ENCODE peak calls at places on chromosomes 11 and 22, in ten cellular contexts. One of them, this sample, is unnamed.

GRCh38 chr11:46541593-46542371 is 52.0 kb downstream of the AMBRA1 start:
- DNase-seq in stomach: peak
- DNase-seq in heart left ventricle: peak
- DNase-seq in osteoblast: no peak
- DNase-seq in adipocyte: no peak
- DNase-seq in thoracic aorta: no peak
- DNase-seq in activated T-helper 1 cell treated with Interleukin-2 at 50 U/mL for 16 hours: no peak
- DNase-seq in ELR: no peak
- DNase-seq in stromal cell of bone marrow: no peak
- DNase-seq in progenitor cell of endocrine pancreas: no peak
- DNase-seq in this sample: no peak

GRCh38 chr22:42294034-42294985 is 23.9 kb upstream of the TCF20 start:
- DNase-seq in adipocyte: peak
- DNase-seq in heart left ventricle: peak
- DNase-seq in ELR: peak
- DNase-seq in stromal cell of bone marrow: peak
- DNase-seq in activated T-helper 1 cell treated with Interleukin-2 at 50 U/mL for 16 hours: no peak
- DNase-seq in progenitor cell of endocrine pancreas: peak
- DNase-seq in osteoblast: peak
- DNase-seq in stomach: peak
- DNase-seq in thoracic aorta: no peak
- DNase-seq in this sample: no peak

GRCh38 chr11:587978-588380 is 11.7 kb downstream of the PHRF1 start:
- DNase-seq in stomach: no peak
- DNase-seq in activated T-helper 1 cell treated with Interleukin-2 at 50 U/mL for 16 hours: peak
- DNase-seq in progenitor cell of endocrine pancreas: no peak
- DNase-seq in adipocyte: peak
- DNase-seq in thoracic aorta: no peak
- DNase-seq in osteoblast: peak
- DNase-seq in ELR: peak
- DNase-seq in stromal cell of bone marrow: no peak
- DNase-seq in heart left ventricle: no peak
- DNase-seq in this sample: peak

GRCh38 chr11:82732348-82732733 is 1.3 kb downstream of the FAM181B start:
- DNase-seq in ELR: no peak
- DNase-seq in stomach: no peak
- DNase-seq in heart left ventricle: no peak
- DNase-seq in progenitor cell of endocrine pancreas: no peak
- DNase-seq in osteoblast: no peak
- DNase-seq in thoracic aorta: no peak
- DNase-seq in stromal cell of bone marrow: no peak
- DNase-seq in adipocyte: no peak
- DNase-seq in activated T-helper 1 cell treated with Interleukin-2 at 50 U/mL for 16 hours: no peak
- DNase-seq in this sample: no peak

GRCh38 chr22:38826801-38827200 is 17.0 kb downstream of the NPTXR start:
- DNase-seq in activated T-helper 1 cell treated with Interleukin-2 at 50 U/mL for 16 hours: no peak
- DNase-seq in stromal cell of bone marrow: no peak
- DNase-seq in ELR: no peak
- DNase-seq in progenitor cell of endocrine pancreas: no peak
- DNase-seq in adipocyte: no peak
- DNase-seq in heart left ventricle: no peak
- DNase-seq in thoracic aorta: no peak
- DNase-seq in osteoblast: peak
- DNase-seq in stomach: no peak
- DNase-seq in this sample: no peak

GRCh38 chr11:44454686-44455085 is 110.8 kb upstream of the CD82 start:
- DNase-seq in stromal cell of bone marrow: no peak
- DNase-seq in osteoblast: no peak
- DNase-seq in progenitor cell of endocrine pancreas: no peak
- DNase-seq in stomach: no peak
- DNase-seq in ELR: no peak
- DNase-seq in activated T-helper 1 cell treated with Interleukin-2 at 50 U/mL for 16 hours: no peak
- DNase-seq in heart left ventricle: no peak
- DNase-seq in adipocyte: no peak
- DNase-seq in thoracic aorta: no peak
- DNase-seq in this sample: no peak

GRCh38 chr11:103907548-103908455 is 128.6 kb upstream of the DDI1 start:
- DNase-seq in heart left ventricle: no peak
- DNase-seq in ELR: peak
- DNase-seq in stomach: no peak
- DNase-seq in osteoblast: no peak
- DNase-seq in thoracic aorta: no peak
- DNase-seq in adipocyte: peak
- DNase-seq in activated T-helper 1 cell treated with Interleukin-2 at 50 U/mL for 16 hours: no peak
- DNase-seq in stromal cell of bone marrow: no peak
- DNase-seq in progenitor cell of endocrine pancreas: no peak
- DNase-seq in this sample: no peak

GRCh38 chr11:12017865-12018453 is 9.5 kb upstream of the DKK3 start:
- DNase-seq in heart left ventricle: peak
- DNase-seq in activated T-helper 1 cell treated with Interleukin-2 at 50 U/mL for 16 hours: no peak
- DNase-seq in stromal cell of bone marrow: no peak
- DNase-seq in ELR: no peak
- DNase-seq in progenitor cell of endocrine pancreas: no peak
- DNase-seq in thoracic aorta: no peak
- DNase-seq in osteoblast: no peak
- DNase-seq in stomach: no peak
- DNase-seq in adipocyte: no peak
- DNase-seq in this sample: no peak

GRCh38 chr11:131042711-131043110 is 126.4 kb upstream of the SNX19 start:
- DNase-seq in osteoblast: no peak
- DNase-seq in stromal cell of bone marrow: no peak
- DNase-seq in heart left ventricle: no peak
- DNase-seq in stomach: no peak
- DNase-seq in thoracic aorta: no peak
- DNase-seq in activated T-helper 1 cell treated with Interleukin-2 at 50 U/mL for 16 hours: no peak
- DNase-seq in ELR: no peak
- DNase-seq in progenitor cell of endocrine pancreas: no peak
- DNase-seq in adipocyte: no peak
- DNase-seq in this sample: no peak

GRCh38 chr11:76592025-76592914 is 78.3 kb downstream of the LRRC32 start:
- DNase-seq in thoracic aorta: no peak
- DNase-seq in progenitor cell of endocrine pancreas: no peak
- DNase-seq in ELR: no peak
- DNase-seq in stomach: no peak
- DNase-seq in adipocyte: no peak
- DNase-seq in activated T-helper 1 cell treated with Interleukin-2 at 50 U/mL for 16 hours: no peak
- DNase-seq in osteoblast: peak
- DNase-seq in heart left ventricle: no peak
- DNase-seq in stromal cell of bone marrow: no peak
- DNase-seq in this sample: no peak

GRCh38 chr22:28442951-28443876 is 236.4 kb downstream of the TTC28 start:
- DNase-seq in activated T-helper 1 cell treated with Interleukin-2 at 50 U/mL for 16 hours: no peak
- DNase-seq in stomach: peak
- DNase-seq in heart left ventricle: peak
- DNase-seq in thoracic aorta: peak
- DNase-seq in osteoblast: peak
- DNase-seq in progenitor cell of endocrine pancreas: peak
- DNase-seq in ELR: peak
- DNase-seq in stromal cell of bone marrow: peak
- DNase-seq in adipocyte: peak
- DNase-seq in this sample: no peak

GRCh38 chr11:433111-433510 is 8.7 kb downstream of the ANO9 start:
- DNase-seq in stomach: no peak
- DNase-seq in osteoblast: no peak
- DNase-seq in progenitor cell of endocrine pancreas: no peak
- DNase-seq in heart left ventricle: no peak
- DNase-seq in activated T-helper 1 cell treated with Interleukin-2 at 50 U/mL for 16 hours: no peak
- DNase-seq in stromal cell of bone marrow: no peak
- DNase-seq in thoracic aorta: no peak
- DNase-seq in adipocyte: no peak
- DNase-seq in ELR: no peak
- DNase-seq in this sample: peak

GRCh38 chr22:19918332-19919106 is 23.1 kb upstream of the COMT start:
- DNase-seq in activated T-helper 1 cell treated with Interleukin-2 at 50 U/mL for 16 hours: no peak
- DNase-seq in stromal cell of bone marrow: no peak
- DNase-seq in thoracic aorta: no peak
- DNase-seq in ELR: no peak
- DNase-seq in osteoblast: peak
- DNase-seq in stomach: no peak
- DNase-seq in heart left ventricle: no peak
- DNase-seq in progenitor cell of endocrine pancreas: no peak
- DNase-seq in adipocyte: no peak
- DNase-seq in this sample: no peak

GRCh38 chr11:126387856-126388255 is 32.4 kb downstream of the ST3GAL4 start:
- DNase-seq in thoracic aorta: no peak
- DNase-seq in activated T-helper 1 cell treated with Interleukin-2 at 50 U/mL for 16 hours: no peak
- DNase-seq in progenitor cell of endocrine pancreas: no peak
- DNase-seq in stromal cell of bone marrow: no peak
- DNase-seq in adipocyte: no peak
- DNase-seq in heart left ventricle: no peak
- DNase-seq in stomach: no peak
- DNase-seq in ELR: no peak
- DNase-seq in osteoblast: no peak
- DNase-seq in this sample: no peak

GRCh38 chr22:45731041-45731797 is 59.6 kb downstream of the ATXN10 start:
- DNase-seq in osteoblast: peak
- DNase-seq in adipocyte: peak
- DNase-seq in ELR: peak
- DNase-seq in heart left ventricle: no peak
- DNase-seq in stomach: no peak
- DNase-seq in stromal cell of bone marrow: no peak
- DNase-seq in thoracic aorta: no peak
- DNase-seq in progenitor cell of endocrine pancreas: no peak
- DNase-seq in activated T-helper 1 cell treated with Interleukin-2 at 50 U/mL for 16 hours: no peak
- DNase-seq in this sample: no peak

GRCh38 chr22:36554101-36554500 is 25.1 kb upstream of the EIF3D start:
- DNase-seq in ELR: no peak
- DNase-seq in adipocyte: no peak
- DNase-seq in osteoblast: no peak
- DNase-seq in thoracic aorta: no peak
- DNase-seq in progenitor cell of endocrine pancreas: no peak
- DNase-seq in heart left ventricle: no peak
- DNase-seq in stromal cell of bone marrow: no peak
- DNase-seq in stomach: no peak
- DNase-seq in activated T-helper 1 cell treated with Interleukin-2 at 50 U/mL for 16 hours: no peak
- DNase-seq in this sample: no peak

GRCh38 chr11:9143726-9144125 is 52.3 kb upstream of the SCUBE2 start:
- DNase-seq in activated T-helper 1 cell treated with Interleukin-2 at 50 U/mL for 16 hours: no peak
- DNase-seq in osteoblast: no peak
- DNase-seq in adipocyte: no peak
- DNase-seq in stromal cell of bone marrow: no peak
- DNase-seq in progenitor cell of endocrine pancreas: no peak
- DNase-seq in stomach: no peak
- DNase-seq in thoracic aorta: no peak
- DNase-seq in heart left ventricle: no peak
- DNase-seq in ELR: no peak
- DNase-seq in this sample: no peak

GRCh38 chr11:63613517-63614135 is 607 bp downstream of the PLAAT3 start:
- DNase-seq in adipocyte: peak
- DNase-seq in activated T-helper 1 cell treated with Interleukin-2 at 50 U/mL for 16 hours: peak
- DNase-seq in ELR: peak
- DNase-seq in osteoblast: peak
- DNase-seq in stomach: peak
- DNase-seq in progenitor cell of endocrine pancreas: no peak
- DNase-seq in thoracic aorta: no peak
- DNase-seq in heart left ventricle: peak
- DNase-seq in stromal cell of bone marrow: no peak
- DNase-seq in this sample: no peak

GRCh38 chr11:34654491-34655334 is 33.8 kb downstream of the EHF start:
- DNase-seq in stomach: peak
- DNase-seq in heart left ventricle: no peak
- DNase-seq in ELR: peak
- DNase-seq in stromal cell of bone marrow: peak
- DNase-seq in osteoblast: no peak
- DNase-seq in progenitor cell of endocrine pancreas: no peak
- DNase-seq in thoracic aorta: no peak
- DNase-seq in adipocyte: peak
- DNase-seq in activated T-helper 1 cell treated with Interleukin-2 at 50 U/mL for 16 hours: no peak
- DNase-seq in this sample: peak

GRCh38 chr11:133576351-133576750 is 44.0 kb upstream of the OPCML start:
- DNase-seq in heart left ventricle: no peak
- DNase-seq in ELR: no peak
- DNase-seq in adipocyte: no peak
- DNase-seq in thoracic aorta: no peak
- DNase-seq in stromal cell of bone marrow: no peak
- DNase-seq in stomach: no peak
- DNase-seq in progenitor cell of endocrine pancreas: no peak
- DNase-seq in osteoblast: peak
- DNase-seq in activated T-helper 1 cell treated with Interleukin-2 at 50 U/mL for 16 hours: no peak
- DNase-seq in this sample: no peak

GRCh38 chr11:130829801-130830562 is 86.3 kb downstream of the SNX19 start:
- DNase-seq in stomach: no peak
- DNase-seq in stromal cell of bone marrow: no peak
- DNase-seq in adipocyte: no peak
- DNase-seq in activated T-helper 1 cell treated with Interleukin-2 at 50 U/mL for 16 hours: no peak
- DNase-seq in heart left ventricle: peak
- DNase-seq in progenitor cell of endocrine pancreas: no peak
- DNase-seq in thoracic aorta: no peak
- DNase-seq in osteoblast: no peak
- DNase-seq in ELR: no peak
- DNase-seq in this sample: no peak

GRCh38 chr11:75700940-75701339 is 16.7 kb upstream of the MOGAT2 start:
- DNase-seq in ELR: no peak
- DNase-seq in activated T-helper 1 cell treated with Interleukin-2 at 50 U/mL for 16 hours: no peak
- DNase-seq in osteoblast: no peak
- DNase-seq in heart left ventricle: no peak
- DNase-seq in progenitor cell of endocrine pancreas: no peak
- DNase-seq in stomach: no peak
- DNase-seq in stromal cell of bone marrow: no peak
- DNase-seq in thoracic aorta: no peak
- DNase-seq in adipocyte: no peak
- DNase-seq in this sample: no peak

GRCh38 chr11:16923987-16924386 is 90.2 kb downstream of the PLEKHA7 start:
- DNase-seq in stromal cell of bone marrow: no peak
- DNase-seq in progenitor cell of endocrine pancreas: no peak
- DNase-seq in stomach: peak
- DNase-seq in osteoblast: no peak
- DNase-seq in thoracic aorta: no peak
- DNase-seq in activated T-helper 1 cell treated with Interleukin-2 at 50 U/mL for 16 hours: no peak
- DNase-seq in heart left ventricle: no peak
- DNase-seq in ELR: no peak
- DNase-seq in adipocyte: no peak
- DNase-seq in this sample: no peak

GRCh38 chr11:96234866-96235441 is 108.0 kb downstream of the MAML2 start:
- DNase-seq in adipocyte: no peak
- DNase-seq in ELR: peak
- DNase-seq in activated T-helper 1 cell treated with Interleukin-2 at 50 U/mL for 16 hours: no peak
- DNase-seq in heart left ventricle: no peak
- DNase-seq in osteoblast: peak
- DNase-seq in stromal cell of bone marrow: no peak
- DNase-seq in thoracic aorta: no peak
- DNase-seq in stomach: no peak
- DNase-seq in progenitor cell of endocrine pancreas: no peak
- DNase-seq in this sample: no peak

GRCh38 chr11:75929706-75930105 is 114.7 kb downstream of the UVRAG start:
- DNase-seq in ELR: no peak
- DNase-seq in heart left ventricle: no peak
- DNase-seq in adipocyte: no peak
- DNase-seq in progenitor cell of endocrine pancreas: no peak
- DNase-seq in activated T-helper 1 cell treated with Interleukin-2 at 50 U/mL for 16 hours: no peak
- DNase-seq in stromal cell of bone marrow: no peak
- DNase-seq in thoracic aorta: no peak
- DNase-seq in osteoblast: no peak
- DNase-seq in stomach: no peak
- DNase-seq in this sample: no peak

GRCh38 chr11:47333526-47333845 is 19.0 kb downstream of the MYBPC3 start:
- DNase-seq in heart left ventricle: peak
- DNase-seq in stromal cell of bone marrow: no peak
- DNase-seq in stomach: no peak
- DNase-seq in activated T-helper 1 cell treated with Interleukin-2 at 50 U/mL for 16 hours: no peak
- DNase-seq in thoracic aorta: no peak
- DNase-seq in osteoblast: no peak
- DNase-seq in progenitor cell of endocrine pancreas: no peak
- DNase-seq in adipocyte: no peak
- DNase-seq in ELR: no peak
- DNase-seq in this sample: no peak

GRCh38 chr22:22756109-22756508 is 111.7 kb downstream of the GGTLC2 start:
- DNase-seq in heart left ventricle: no peak
- DNase-seq in ELR: no peak
- DNase-seq in stromal cell of bone marrow: no peak
- DNase-seq in osteoblast: no peak
- DNase-seq in progenitor cell of endocrine pancreas: no peak
- DNase-seq in stomach: no peak
- DNase-seq in adipocyte: no peak
- DNase-seq in activated T-helper 1 cell treated with Interleukin-2 at 50 U/mL for 16 hours: no peak
- DNase-seq in thoracic aorta: no peak
- DNase-seq in this sample: no peak

GRCh38 chr22:43053176-43053575 is 36.0 kb downstream of the TTLL1 start:
- DNase-seq in stomach: no peak
- DNase-seq in heart left ventricle: no peak
- DNase-seq in progenitor cell of endocrine pancreas: no peak
- DNase-seq in osteoblast: no peak
- DNase-seq in activated T-helper 1 cell treated with Interleukin-2 at 50 U/mL for 16 hours: no peak
- DNase-seq in adipocyte: no peak
- DNase-seq in ELR: peak
- DNase-seq in thoracic aorta: no peak
- DNase-seq in stromal cell of bone marrow: no peak
- DNase-seq in this sample: no peak